ENCODE peak calls at places on chromosomes 7 and 10, in eight cellular contexts. One of them, this sample, is unnamed. For H3K4me1, the result is how much of the 10 kb centered on the place peaks cover.

GRCh38 chr7:29989257-29989995 is at the start of gene SCRN1:
- DNase-seq in left ventricle myocardium inferior: peak
- DNase-seq in transverse colon: peak
- DNase-seq in PC-3: peak
- DNase-seq in astrocyte: no peak
- DNase-seq in neural progenitor cell: peak
- DNase-seq in PC-9: no peak
- DNase-seq in heart left ventricle: peak
- DNase-seq in this sample: no peak

GRCh38 chr7:82507365-82507975 is 63.9 kb upstream of the CACNA2D1 start:
- DNase-seq in left ventricle myocardium inferior: no peak
- DNase-seq in transverse colon: no peak
- DNase-seq in PC-3: no peak
- DNase-seq in astrocyte: no peak
- DNase-seq in neural progenitor cell: no peak
- DNase-seq in PC-9: no peak
- DNase-seq in heart left ventricle: no peak
- DNase-seq in this sample: no peak

GRCh38 chr7:95472521-95473160 is 13.1 kb upstream of the ASB4 start:
- DNase-seq in left ventricle myocardium inferior: no peak
- DNase-seq in transverse colon: no peak
- DNase-seq in PC-3: no peak
- DNase-seq in astrocyte: peak
- DNase-seq in neural progenitor cell: peak
- DNase-seq in PC-9: no peak
- DNase-seq in heart left ventricle: no peak
- DNase-seq in this sample: no peak

GRCh38 chr10:44233561-44234470 is 151.1 kb downstream of the CXCL12 start:
- DNase-seq in left ventricle myocardium inferior: peak
- DNase-seq in transverse colon: peak
- DNase-seq in PC-3: no peak
- DNase-seq in astrocyte: peak
- DNase-seq in neural progenitor cell: peak
- DNase-seq in PC-9: no peak
- DNase-seq in heart left ventricle: peak
- DNase-seq in this sample: no peak

GRCh38 chr10:79473511-79474095 is 28.2 kb upstream of the ZCCHC24 start:
- DNase-seq in left ventricle myocardium inferior: no peak
- DNase-seq in transverse colon: no peak
- DNase-seq in PC-3: no peak
- DNase-seq in astrocyte: no peak
- DNase-seq in neural progenitor cell: no peak
- DNase-seq in PC-9: no peak
- DNase-seq in heart left ventricle: no peak
- DNase-seq in this sample: no peak

GRCh38 chr7:44981035-44981706 is 2.4 kb upstream of the MYO1G start:
- DNase-seq in left ventricle myocardium inferior: no peak
- DNase-seq in transverse colon: no peak
- DNase-seq in PC-3: no peak
- DNase-seq in astrocyte: no peak
- DNase-seq in neural progenitor cell: no peak
- DNase-seq in PC-9: no peak
- DNase-seq in heart left ventricle: no peak
- DNase-seq in this sample: no peak

GRCh38 chr7:47584128-47584865 is 2.4 kb upstream of the TNS3 start:
- DNase-seq in left ventricle myocardium inferior: no peak
- DNase-seq in transverse colon: no peak
- DNase-seq in PC-3: no peak
- DNase-seq in astrocyte: no peak
- DNase-seq in neural progenitor cell: no peak
- DNase-seq in PC-9: no peak
- DNase-seq in heart left ventricle: no peak
- DNase-seq in this sample: no peak

GRCh38 chr7:68119411-68119810 is 1122.8 kb downstream of the TYW1 start:
- DNase-seq in left ventricle myocardium inferior: no peak
- DNase-seq in transverse colon: no peak
- DNase-seq in PC-3: no peak
- DNase-seq in astrocyte: no peak
- DNase-seq in neural progenitor cell: no peak
- DNase-seq in PC-9: no peak
- DNase-seq in heart left ventricle: no peak
- DNase-seq in this sample: no peak

GRCh38 chr10:35448687-35449662 is 112.7 kb downstream of the CCNY start:
- DNase-seq in left ventricle myocardium inferior: no peak
- DNase-seq in transverse colon: no peak
- DNase-seq in PC-3: no peak
- DNase-seq in astrocyte: no peak
- DNase-seq in neural progenitor cell: no peak
- DNase-seq in PC-9: no peak
- DNase-seq in heart left ventricle: no peak
- DNase-seq in this sample: no peak

GRCh38 chr10:62992145-62992721 is 140.9 kb upstream of the NRBF2 start:
- DNase-seq in left ventricle myocardium inferior: no peak
- DNase-seq in transverse colon: no peak
- DNase-seq in PC-3: peak
- DNase-seq in astrocyte: peak
- DNase-seq in neural progenitor cell: no peak
- DNase-seq in PC-9: no peak
- DNase-seq in heart left ventricle: no peak
- DNase-seq in this sample: no peak

GRCh38 chr10:82256275-82256674 is 381.3 kb downstream of the NRG3 start:
- DNase-seq in left ventricle myocardium inferior: no peak
- DNase-seq in transverse colon: no peak
- DNase-seq in PC-3: no peak
- DNase-seq in astrocyte: no peak
- DNase-seq in neural progenitor cell: no peak
- DNase-seq in PC-9: peak
- DNase-seq in heart left ventricle: no peak
- DNase-seq in this sample: no peak

GRCh38 chr7:130151591-130152269 is 53.5 kb downstream of the TMEM209 start:
- DNase-seq in left ventricle myocardium inferior: no peak
- DNase-seq in transverse colon: no peak
- DNase-seq in PC-3: no peak
- DNase-seq in astrocyte: peak
- DNase-seq in neural progenitor cell: no peak
- DNase-seq in PC-9: no peak
- DNase-seq in heart left ventricle: no peak
- DNase-seq in this sample: no peak

GRCh38 chr10:110457851-110458582 is 39.7 kb upstream of the DUSP5 start:
- DNase-seq in left ventricle myocardium inferior: no peak
- DNase-seq in transverse colon: peak
- DNase-seq in PC-3: no peak
- DNase-seq in astrocyte: no peak
- DNase-seq in neural progenitor cell: no peak
- DNase-seq in PC-9: no peak
- DNase-seq in heart left ventricle: no peak
- DNase-seq in this sample: no peak

GRCh38 chr10:21501731-21502370 is 23.6 kb downstream of the SKIDA1 start:
- DNase-seq in left ventricle myocardium inferior: no peak
- DNase-seq in transverse colon: no peak
- DNase-seq in PC-3: no peak
- DNase-seq in astrocyte: no peak
- DNase-seq in neural progenitor cell: peak
- DNase-seq in PC-9: no peak
- DNase-seq in heart left ventricle: no peak
- DNase-seq in this sample: no peak
- H3K4me1 ChIP-seq in left ventricle myocardium inferior: under half
- H3K4me1 ChIP-seq in transverse colon: under half
- H3K4me1 ChIP-seq in PC-3: under half
- H3K4me1 ChIP-seq in astrocyte: under half
- H3K4me1 ChIP-seq in neural progenitor cell: half or more
- H3K4me1 ChIP-seq in PC-9: under half
- H3K4me1 ChIP-seq in heart left ventricle: under half
- H3K4me1 ChIP-seq in this sample: under half

GRCh38 chr7:55537458-55537825 is 34.9 kb downstream of the VOPP1 start:
- DNase-seq in left ventricle myocardium inferior: no peak
- DNase-seq in transverse colon: no peak
- DNase-seq in PC-3: no peak
- DNase-seq in astrocyte: no peak
- DNase-seq in neural progenitor cell: no peak
- DNase-seq in PC-9: no peak
- DNase-seq in heart left ventricle: no peak
- DNase-seq in this sample: no peak

GRCh38 chr7:55535637-55536016 is 36.7 kb downstream of the VOPP1 start:
- DNase-seq in left ventricle myocardium inferior: no peak
- DNase-seq in transverse colon: no peak
- DNase-seq in PC-3: no peak
- DNase-seq in astrocyte: no peak
- DNase-seq in neural progenitor cell: no peak
- DNase-seq in PC-9: no peak
- DNase-seq in heart left ventricle: no peak
- DNase-seq in this sample: no peak

GRCh38 chr7:55538538-55538937 is 33.8 kb downstream of the VOPP1 start:
- DNase-seq in left ventricle myocardium inferior: no peak
- DNase-seq in transverse colon: no peak
- DNase-seq in PC-3: peak
- DNase-seq in astrocyte: peak
- DNase-seq in neural progenitor cell: no peak
- DNase-seq in PC-9: peak
- DNase-seq in heart left ventricle: no peak
- DNase-seq in this sample: no peak

GRCh38 chr7:55534916-55535636 is 37.2 kb downstream of the VOPP1 start:
- DNase-seq in left ventricle myocardium inferior: no peak
- DNase-seq in transverse colon: no peak
- DNase-seq in PC-3: no peak
- DNase-seq in astrocyte: no peak
- DNase-seq in neural progenitor cell: no peak
- DNase-seq in PC-9: no peak
- DNase-seq in heart left ventricle: no peak
- DNase-seq in this sample: no peak

DNA sequence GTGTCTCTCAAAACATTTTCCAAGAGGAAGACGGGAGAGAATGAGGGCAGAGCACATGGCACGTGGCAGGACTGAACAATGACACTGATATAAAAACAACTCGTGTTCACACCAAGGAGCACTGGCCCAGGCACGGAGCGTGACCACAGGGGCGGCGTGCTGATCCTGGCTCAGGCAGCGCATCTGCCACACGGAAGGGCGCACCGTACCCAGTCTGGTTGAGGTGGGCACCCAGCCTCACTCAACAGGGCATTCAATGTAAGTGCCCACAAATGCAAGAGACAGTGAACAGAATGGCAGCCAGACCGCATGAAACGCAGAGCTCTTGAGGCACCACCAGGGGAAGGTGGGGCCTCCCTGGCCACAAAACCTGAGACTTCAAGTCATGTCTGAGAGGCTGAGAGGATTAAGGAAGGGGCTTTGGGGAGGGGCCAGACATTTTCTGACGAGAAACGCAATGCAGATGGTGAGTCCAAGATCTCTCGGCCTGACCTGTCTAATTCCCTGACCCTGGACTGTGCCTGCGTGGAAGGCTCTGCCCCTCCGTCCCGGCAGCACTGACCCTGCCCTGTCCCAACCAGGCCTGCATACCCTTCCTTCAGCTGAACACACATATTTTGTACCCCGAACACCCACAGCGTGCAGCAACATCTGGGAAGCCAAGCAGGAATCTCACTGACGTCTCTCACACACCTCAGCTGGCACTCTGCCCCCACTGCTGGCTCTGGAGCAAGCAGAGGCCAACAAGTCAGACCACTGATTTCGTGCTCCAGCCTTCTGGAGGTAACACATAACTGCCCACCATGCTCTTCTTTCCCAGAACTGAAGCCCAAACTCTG is 35.5 kb downstream of the VOPP1 start:
- DNase-seq in left ventricle myocardium inferior: no peak
- DNase-seq in transverse colon: no peak
- DNase-seq in PC-3: no peak
- DNase-seq in astrocyte: no peak
- DNase-seq in neural progenitor cell: peak
- DNase-seq in PC-9: no peak
- DNase-seq in heart left ventricle: no peak
- DNase-seq in this sample: no peak
- H3K4me1 ChIP-seq in left ventricle myocardium inferior: half or more
- H3K4me1 ChIP-seq in transverse colon: under half
- H3K4me1 ChIP-seq in PC-3: under half
- H3K4me1 ChIP-seq in astrocyte: half or more
- H3K4me1 ChIP-seq in neural progenitor cell: under half
- H3K4me1 ChIP-seq in PC-9: half or more
- H3K4me1 ChIP-seq in heart left ventricle: half or more
- H3K4me1 ChIP-seq in this sample: under half

GRCh38 chr7:2141656-2142055 is 91.1 kb downstream of the MAD1L1 start:
- DNase-seq in left ventricle myocardium inferior: no peak
- DNase-seq in transverse colon: no peak
- DNase-seq in PC-3: no peak
- DNase-seq in astrocyte: no peak
- DNase-seq in neural progenitor cell: no peak
- DNase-seq in PC-9: no peak
- DNase-seq in heart left ventricle: no peak
- DNase-seq in this sample: no peak
- H3K4me1 ChIP-seq in left ventricle myocardium inferior: under half
- H3K4me1 ChIP-seq in transverse colon: under half
- H3K4me1 ChIP-seq in PC-3: under half
- H3K4me1 ChIP-seq in astrocyte: under half
- H3K4me1 ChIP-seq in neural progenitor cell: under half
- H3K4me1 ChIP-seq in PC-9: under half
- H3K4me1 ChIP-seq in heart left ventricle: under half
- H3K4me1 ChIP-seq in this sample: under half

GRCh38 chr10:91887075-91887899 is 22.0 kb downstream of the FGFBP3 start:
- DNase-seq in left ventricle myocardium inferior: no peak
- DNase-seq in transverse colon: peak
- DNase-seq in PC-3: no peak
- DNase-seq in astrocyte: peak
- DNase-seq in neural progenitor cell: peak
- DNase-seq in PC-9: no peak
- DNase-seq in heart left ventricle: no peak
- DNase-seq in this sample: no peak

GRCh38 chr10:91883549-91884542 is 25.4 kb downstream of the FGFBP3 start:
- DNase-seq in left ventricle myocardium inferior: peak
- DNase-seq in transverse colon: no peak
- DNase-seq in PC-3: no peak
- DNase-seq in astrocyte: peak
- DNase-seq in neural progenitor cell: peak
- DNase-seq in PC-9: no peak
- DNase-seq in heart left ventricle: peak
- DNase-seq in this sample: peak

GRCh38 chr10:91885362-91886079 is 23.8 kb downstream of the FGFBP3 start:
- DNase-seq in left ventricle myocardium inferior: no peak
- DNase-seq in transverse colon: no peak
- DNase-seq in PC-3: no peak
- DNase-seq in astrocyte: no peak
- DNase-seq in neural progenitor cell: no peak
- DNase-seq in PC-9: no peak
- DNase-seq in heart left ventricle: no peak
- DNase-seq in this sample: no peak

GRCh38 chr10:91891285-91892001 is 17.8 kb downstream of the FGFBP3 start:
- DNase-seq in left ventricle myocardium inferior: no peak
- DNase-seq in transverse colon: no peak
- DNase-seq in PC-3: peak
- DNase-seq in astrocyte: peak
- DNase-seq in neural progenitor cell: no peak
- DNase-seq in PC-9: peak
- DNase-seq in heart left ventricle: no peak
- DNase-seq in this sample: no peak

DNA sequence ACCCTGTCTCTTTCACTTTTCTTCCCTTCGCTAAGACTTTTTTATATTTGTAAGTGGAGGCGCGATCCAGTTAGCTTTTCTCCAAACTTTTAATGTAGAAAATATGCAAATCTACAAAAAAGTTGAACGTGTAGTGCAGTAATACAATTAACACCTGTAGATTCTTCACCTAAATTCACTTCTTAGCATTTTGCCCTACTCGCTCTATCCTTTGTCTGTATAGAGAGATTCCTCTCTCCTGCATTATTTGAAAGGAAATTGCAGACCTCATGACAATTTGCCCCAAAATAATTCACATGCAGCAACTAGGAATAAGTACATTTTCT is 21.4 kb downstream of the FGFBP3 start:
- DNase-seq in left ventricle myocardium inferior: no peak
- DNase-seq in transverse colon: no peak
- DNase-seq in PC-3: no peak
- DNase-seq in astrocyte: no peak
- DNase-seq in neural progenitor cell: no peak
- DNase-seq in PC-9: no peak
- DNase-seq in heart left ventricle: no peak
- DNase-seq in this sample: no peak
- H3K4me1 ChIP-seq in left ventricle myocardium inferior: under half
- H3K4me1 ChIP-seq in transverse colon: under half
- H3K4me1 ChIP-seq in PC-3: under half
- H3K4me1 ChIP-seq in astrocyte: under half
- H3K4me1 ChIP-seq in neural progenitor cell: half or more
- H3K4me1 ChIP-seq in PC-9: under half
- H3K4me1 ChIP-seq in heart left ventricle: under half
- H3K4me1 ChIP-seq in this sample: under half

This sample was measured in right atrium auricular region.